ENCODE peak calls at places on chromosomes 7 and 10, in five cellular contexts. V, C, I, P and G are unnamed samples.

GRCh38 chr7:42878303-42878702 is 33.6 kb downstream of the C7orf25 start:
- DNase-seq in V (no peak), C (no peak), I (no peak), P (no peak), G (no peak)

GRCh38 chr10:130254168-130255061 is 118.2 kb downstream of the GLRX3 start:
- DNase-seq in V (no peak), C (no peak), I (no peak), P (no peak), G (no peak)

GRCh38 chr7:2030475-2031456 is 202.0 kb downstream of the MAD1L1 start:
- DNase-seq in V (no peak), C (no peak), I (no peak), P (no peak), G (peak; percentile 42)

GRCh38 chr10:11891776-11892486 is 68.8 kb downstream of the PROSER2 start:
- DNase-seq in V (no peak), C (no peak), I (no peak), P (no peak), G (no peak)

GRCh38 chr7:25857376-25858067 is 294.5 kb upstream of the NFE2L3 start:
- DNase-seq in V (peak; percentile 94), C (peak; percentile 37), I (peak; percentile 83), P (no peak), G (peak; percentile 92)

GRCh38 chr10:43105119-43105792 is 28.4 kb downstream of the RET start:
- DNase-seq in V (peak; percentile 63), C (peak; percentile 49), I (peak; percentile 75), P (peak; percentile 68), G (peak; percentile 82)

GRCh38 chr7:98400538-98401427 is at the start of gene BAIAP2L1:
- DNase-seq in V (peak; percentile 99), C (peak; percentile 84), I (peak; percentile 72), P (peak; percentile 72), G (peak; percentile 93)

GRCh38 chr7:42457663-42458062 is 220.7 kb upstream of the GLI3 start:
- DNase-seq in V (no peak), C (peak; percentile 38), I (no peak), P (no peak), G (no peak)

GRCh38 chr10:12348341-12348869 is 942 bp upstream of the CAMK1D start:
- DNase-seq in V (no peak), C (no peak), I (no peak), P (no peak), G (no peak)

GRCh38 chr7:98571986-98572385 is 45.1 kb upstream of the NPTX2 start:
- DNase-seq in V (no peak), C (peak; percentile 27), I (no peak), P (no peak), G (no peak)

GRCh38 chr10:35640474-35640873 is 1.6 kb downstream of the FZD8 start:
- DNase-seq in V (no peak), C (peak; percentile 38), I (peak; percentile 78), P (no peak), G (peak; percentile 73)

GRCh38 chr7:4361774-4362173 is 320.3 kb upstream of the FOXK1 start:
- DNase-seq in V (no peak), C (no peak), I (no peak), P (no peak), G (no peak)

GRCh38 chr10:26485150-26485941 is 47.2 kb downstream of the APBB1IP start:
- DNase-seq in V (no peak), C (no peak), I (peak; percentile 12), P (no peak), G (peak; percentile 12)

GRCh38 chr10:24706479-24707118 is 17.1 kb downstream of the ARHGAP21 start:
- DNase-seq in V (no peak), C (peak; percentile 87), I (peak; percentile 98), P (peak; percentile 7), G (peak; percentile 60)

GRCh38 chr7:2032876-2033407 is 199.8 kb downstream of the MAD1L1 start:
- DNase-seq in V (no peak), C (no peak), I (no peak), P (no peak), G (no peak)

GRCh38 chr7:19442016-19442785 is 266.6 kb downstream of the POLR1F start:
- DNase-seq in V (no peak), C (peak; percentile 72), I (peak; percentile 95), P (no peak), G (peak; percentile 73)